ENCODE peak calls at places on chromosomes 12 and 14, in four cellular contexts. U, L, G and X are unnamed samples.

GRCh38 chr12:103241184-103241583 is 254.6 kb downstream of the C12orf42 start:
- DNase-seq in U (no peak), G (no peak), L (peak), X (no peak)

GRCh38 chr12:100987552-100988277 is 193.1 kb downstream of the ANO4 start:
- DNase-seq in L (no peak), G (peak), U (no peak), X (peak)

GRCh38 chr12:29711381-29711780 is 72.4 kb downstream of the TMTC1 start:
- DNase-seq in U (no peak), G (no peak), L (no peak), X (no peak)

GRCh38 chr14:30375280-30375892 is 183.6 kb upstream of the G2E3 start:
- DNase-seq in U (peak), L (peak), G (peak), X (peak)

GRCh38 chr12:6376079-6376941 is 947 bp upstream of the SCNN1A start:
- DNase-seq in U (peak), G (peak), L (no peak), X (peak)

GRCh38 chr14:76793956-76794355 is 18.7 kb downstream of the ANGEL1 start:
- DNase-seq in G (no peak), L (no peak), U (no peak), X (no peak)

GRCh38 chr12:74454109-74454508 is 83.5 kb upstream of the ATXN7L3B start:
- DNase-seq in G (no peak), L (no peak), U (no peak), X (no peak)

GRCh38 chr14:89365071-89365801 is 51.8 kb downstream of the FOXN3 start:
- DNase-seq in G (no peak), U (peak), L (no peak), X (peak)

GRCh38 chr12:99553461-99553860 is 94.1 kb upstream of the GARIN6 start:
- DNase-seq in L (no peak), G (peak), U (no peak), X (no peak)

GRCh38 chr14:21070610-21071224 is 613 bp downstream of the ARHGEF40 start:
- DNase-seq in U (peak), G (peak), L (no peak), X (peak)

GRCh38 chr12:100651694-100652093 is 78.2 kb downstream of the GAS2L3 start:
- DNase-seq in L (no peak), U (no peak), G (no peak), X (peak)

GRCh38 chr14:37969511-37969979 is 238.2 kb upstream of the SSTR1 start:
- DNase-seq in G (no peak), L (no peak), U (no peak), X (no peak)

GRCh38 chr12:79407671-79408622 is 282.8 kb downstream of the PAWR start:
- DNase-seq in U (peak), G (peak), L (no peak), X (peak)